ENCODE peak calls at places on chromosome 17, in five cellular contexts. One of them, this sample, is unnamed.

GRCh38 chr17:35545150-35545549 is 7.7 kb upstream of the SLFN12L start:
- DNase-seq in T47D: no peak
- DNase-seq in AG08396: no peak
- DNase-seq in skeletal muscle cell: no peak
- DNase-seq in NCI-H1436: no peak
- DNase-seq in this sample: no peak

GRCh38 chr17:50201226-50201854 is at the start of gene COL1A1:
- DNase-seq in T47D: no peak
- DNase-seq in AG08396: peak
- DNase-seq in skeletal muscle cell: no peak
- DNase-seq in NCI-H1436: no peak
- DNase-seq in this sample: no peak

GRCh38 chr17:43983515-43984411 is 20.7 kb upstream of the NAGS start:
- DNase-seq in T47D: no peak
- DNase-seq in AG08396: no peak
- DNase-seq in skeletal muscle cell: no peak
- DNase-seq in NCI-H1436: no peak
- DNase-seq in this sample: no peak

GRCh38 chr17:58336456-58337094 is 8.0 kb upstream of the TSPOAP1 start:
- DNase-seq in T47D: no peak
- DNase-seq in AG08396: no peak
- DNase-seq in skeletal muscle cell: no peak
- DNase-seq in NCI-H1436: no peak
- DNase-seq in this sample: peak

GRCh38 chr17:17815062-17815406 is 21.8 kb downstream of the SREBF1 start:
- DNase-seq in T47D: no peak
- DNase-seq in AG08396: no peak
- DNase-seq in skeletal muscle cell: no peak
- DNase-seq in NCI-H1436: no peak
- DNase-seq in this sample: no peak

GRCh38 chr17:38600906-38601305 is 4.8 kb downstream of the SRCIN1 start:
- DNase-seq in T47D: peak
- DNase-seq in AG08396: no peak
- DNase-seq in skeletal muscle cell: no peak
- DNase-seq in NCI-H1436: no peak
- DNase-seq in this sample: no peak

GRCh38 chr17:16980813-16981731 is 9.2 kb upstream of the TNFRSF13B start:
- DNase-seq in T47D: no peak
- DNase-seq in AG08396: no peak
- DNase-seq in skeletal muscle cell: no peak
- DNase-seq in NCI-H1436: no peak
- DNase-seq in this sample: no peak

GRCh38 chr17:55356440-55357328 is 65.0 kb downstream of the MMD start:
- DNase-seq in T47D: peak
- DNase-seq in AG08396: peak
- DNase-seq in skeletal muscle cell: no peak
- DNase-seq in NCI-H1436: peak
- DNase-seq in this sample: peak

GRCh38 chr17:47423406-47424295 is 99.9 kb downstream of the EFCAB13 start:
- DNase-seq in T47D: peak
- DNase-seq in AG08396: peak
- DNase-seq in skeletal muscle cell: no peak
- DNase-seq in NCI-H1436: no peak
- DNase-seq in this sample: peak

GRCh38 chr17:72474740-72475477 is 354.1 kb downstream of the SOX9 start:
- DNase-seq in T47D: no peak
- DNase-seq in AG08396: no peak
- DNase-seq in skeletal muscle cell: no peak
- DNase-seq in NCI-H1436: no peak
- DNase-seq in this sample: no peak

GRCh38 chr17:75824591-75825518 is 19.3 kb downstream of the UNC13D start:
- DNase-seq in T47D: no peak
- DNase-seq in AG08396: no peak
- DNase-seq in skeletal muscle cell: no peak
- DNase-seq in NCI-H1436: no peak
- DNase-seq in this sample: no peak

GRCh38 chr17:5872831-5873230 is 197.3 kb upstream of the WSCD1 start:
- DNase-seq in T47D: no peak
- DNase-seq in AG08396: no peak
- DNase-seq in skeletal muscle cell: no peak
- DNase-seq in NCI-H1436: no peak
- DNase-seq in this sample: no peak

GRCh38 chr17:77677210-77677609 is 281.3 kb upstream of the TNRC6C start:
- DNase-seq in T47D: no peak
- DNase-seq in AG08396: no peak
- DNase-seq in skeletal muscle cell: no peak
- DNase-seq in NCI-H1436: no peak
- DNase-seq in this sample: no peak

GRCh38 chr17:57033296-57033695 is 51.8 kb upstream of the AKAP1 start:
- DNase-seq in T47D: peak
- DNase-seq in AG08396: no peak
- DNase-seq in skeletal muscle cell: no peak
- DNase-seq in NCI-H1436: peak
- DNase-seq in this sample: no peak

GRCh38 chr17:45388604-45389325 is 43.9 kb downstream of the ARHGAP27 start:
- DNase-seq in T47D: no peak
- DNase-seq in AG08396: peak
- DNase-seq in skeletal muscle cell: no peak
- DNase-seq in NCI-H1436: no peak
- DNase-seq in this sample: no peak